ENCODE peak calls at places on chromosomes 16 and 17, in five cellular contexts. V is AG08395, U is ovary, S is fibroblast of pulmonary artery, H is M059J. Y is an unnamed sample.

GRCh38 chr16:82033006-82033405 is 2.0 kb upstream of the HSD17B2 start:
- DNase-seq in V (no peak), H (no peak), U (no peak), S (no peak), Y (no peak)

GRCh38 chr16:83689385-83689831 is 118.4 kb upstream of the HSBP1 start:
- DNase-seq in U (no peak), V (peak), H (peak), S (peak), Y (no peak)

GRCh38 chr17:20143740-20144139 is 134.6 kb downstream of the SPECC1 start:
- DNase-seq in H (no peak), V (no peak), U (no peak), S (no peak), Y (no peak)

GRCh38 chr16:49912688-49913087 is 56.8 kb upstream of the ZNF423 start:
- DNase-seq in S (no peak), U (no peak), H (no peak), V (no peak), Y (no peak)

GRCh38 chr17:33269337-33270060 is 23.6 kb downstream of the ASIC2 start:
- DNase-seq in S (no peak), H (no peak), U (no peak), V (no peak), Y (no peak)

GRCh38 chr17:41796066-41796895 is 9.8 kb upstream of the JUP start:
- DNase-seq in S (no peak), H (peak), V (no peak), U (no peak), Y (no peak)

GRCh38 chr16:17305694-17306093 is 165.1 kb downstream of the XYLT1 start:
- DNase-seq in S (no peak), V (no peak), U (no peak), H (peak), Y (peak)

GRCh38 chr17:71398706-71399620 is 721.9 kb upstream of the SOX9 start:
- DNase-seq in H (peak), S (peak), U (no peak), V (peak), Y (no peak)

GRCh38 chr17:4881761-4882555 is 17.4 kb upstream of the C17orf107 start:
- DNase-seq in S (peak), U (peak), V (peak), H (peak), Y (peak)

GRCh38 chr16:77591347-77591746 is 131.0 kb upstream of the NUDT7 start:
- DNase-seq in S (no peak), H (no peak), V (no peak), U (no peak), Y (no peak)